ENCODE peak calls at places on chromosome 4, in eight cellular contexts. H is activated T-cell treated with anti-CD3 and anti-CD28 coated beads, Interleukin-2, amount 50 U/mL, for 72 hours; F is T-helper 2 cell; O is activated CD4-positive, CD25-positive, alpha-beta regulatory T cell; G is stimulated activated CD4-positive, alpha-beta T cell treated with anti-CD3 and anti-CD28 coated beads, Interleukin-2, amount 100 ng/mL, for 48 hours; I is SK-N-SH; K is non-pigmented ciliary epithelial cell; N is IMR-90. V is an unnamed sample.

GRCh38 chr4:167234388-167234881 is at the start of gene SPOCK3:
- DNase-seq in I (peak), G (no peak), K (no peak), H (no peak), O (no peak), F (peak), N (no peak), V (peak)

GRCh38 chr4:52588097-52588496 is 71.0 kb downstream of the USP46 start:
- DNase-seq in F (peak), K (no peak), G (no peak), O (no peak), H (peak), N (peak), I (peak), V (peak)

GRCh38 chr4:55116450-55116849 is 8.9 kb downstream of the KDR start:
- DNase-seq in K (peak), I (no peak), N (no peak), O (no peak), F (no peak), G (no peak), H (no peak), V (no peak)

GRCh38 chr4:40576651-40577480 is 52.8 kb downstream of the RBM47 start:
- DNase-seq in G (no peak), F (peak), N (peak), K (peak), O (no peak), H (no peak), I (no peak), V (no peak)

GRCh38 chr4:87521757-87522374 is 7.3 kb downstream of the SPARCL1 start:
- DNase-seq in F (peak), G (no peak), H (no peak), I (no peak), N (peak), O (no peak), K (no peak), V (no peak)

GRCh38 chr4:74772106-74772505 is 22.2 kb downstream of the BTC start:
- DNase-seq in I (no peak), F (no peak), O (no peak), H (no peak), K (no peak), G (no peak), N (no peak), V (no peak)

GRCh38 chr4:33649015-33649414 is 2595.3 kb downstream of the ARAP2 start:
- DNase-seq in N (peak), K (peak), G (no peak), O (no peak), F (no peak), I (no peak), H (no peak), V (no peak)

GRCh38 chr4:122309988-122310626 is 68.7 kb upstream of the ADAD1 start:
- DNase-seq in K (no peak), O (no peak), N (peak), G (no peak), H (no peak), F (no peak), I (no peak), V (no peak)

GRCh38 chr4:108171541-108172230 is 3.0 kb upstream of the LEF1 start:
- DNase-seq in H (peak), G (peak), I (peak), N (no peak), K (no peak), O (peak), F (peak), V (no peak)

GRCh38 chr4:139540637-139541036 is 15.4 kb downstream of the SETD7 start:
- DNase-seq in K (no peak), N (no peak), I (no peak), G (no peak), H (no peak), F (no peak), O (no peak), V (no peak)

GRCh38 chr4:177450421-177451107 is 8.3 kb upstream of the AGA start:
- DNase-seq in K (no peak), N (peak), I (no peak), H (no peak), O (no peak), F (no peak), G (no peak), V (no peak)

GRCh38 chr4:7354937-7355336 is 79.8 kb downstream of the PSAPL1 start:
- DNase-seq in I (no peak), N (peak), O (no peak), H (no peak), G (no peak), F (no peak), K (no peak), V (no peak)

GRCh38 chr4:104967034-104967401 is 179.7 kb upstream of the TET2 start:
- DNase-seq in K (no peak), H (no peak), N (no peak), O (no peak), G (no peak), I (no peak), F (peak), V (no peak)

GRCh38 chr4:2266181-2266580 is 4.3 kb upstream of the MXD4 start:
- DNase-seq in H (no peak), K (no peak), G (no peak), F (no peak), O (no peak), I (peak), N (no peak), V (no peak)

GRCh38 chr4:38563703-38564490 is 100.1 kb upstream of the KLF3 start:
- DNase-seq in N (peak), I (no peak), O (no peak), F (no peak), H (no peak), G (no peak), K (no peak), V (no peak)